ENCODE peak calls at places on chromosomes 11 and 22, in seven cellular contexts. One of them, this sample, is unnamed.

GRCh38 chr11:19666951-19667350 is 45.7 kb upstream of the NAV2 start:
- DNase-seq in neuronal stem cell: no peak
- DNase-seq in IMR-90: no peak
- DNase-seq in H9: no peak
- DNase-seq in mesenchymal stem cell: no peak
- DNase-seq in H1: no peak
- DNase-seq in trophoblast cell: no peak
- DNase-seq in this sample: no peak

GRCh38 chr11:62108017-62108750 is 15.6 kb upstream of the INCENP start:
- DNase-seq in neuronal stem cell: peak; percentile 61
- DNase-seq in IMR-90: peak; percentile 74
- DNase-seq in H9: peak; percentile 53
- DNase-seq in mesenchymal stem cell: peak; percentile 71
- DNase-seq in H1: peak; percentile 19
- DNase-seq in trophoblast cell: peak; percentile 85
- DNase-seq in this sample: peak; percentile 75

GRCh38 chr11:86274503-86274902 is 27.5 kb upstream of the HIKESHI start:
- DNase-seq in neuronal stem cell: no peak
- DNase-seq in IMR-90: no peak
- DNase-seq in H9: peak; percentile 67
- DNase-seq in mesenchymal stem cell: no peak
- DNase-seq in H1: no peak
- DNase-seq in trophoblast cell: no peak
- DNase-seq in this sample: peak; percentile 80

GRCh38 chr22:50717709-50718351 is 20.2 kb upstream of the ACR start:
- DNase-seq in neuronal stem cell: no peak
- DNase-seq in IMR-90: no peak
- DNase-seq in H9: no peak
- DNase-seq in mesenchymal stem cell: no peak
- DNase-seq in H1: no peak
- DNase-seq in trophoblast cell: no peak
- DNase-seq in this sample: no peak

GRCh38 chr11:112281776-112282175 is 21.1 kb upstream of the PLET1 start:
- DNase-seq in neuronal stem cell: no peak
- DNase-seq in IMR-90: no peak
- DNase-seq in H9: no peak
- DNase-seq in mesenchymal stem cell: no peak
- DNase-seq in H1: no peak
- DNase-seq in trophoblast cell: no peak
- DNase-seq in this sample: no peak

GRCh38 chr22:29073618-29074275 is 912 bp downstream of the KREMEN1 start:
- DNase-seq in neuronal stem cell: no peak
- DNase-seq in IMR-90: no peak
- DNase-seq in H9: peak; percentile 70
- DNase-seq in mesenchymal stem cell: peak; percentile 50
- DNase-seq in H1: no peak
- DNase-seq in trophoblast cell: peak; percentile 75
- DNase-seq in this sample: peak; percentile 68

GRCh38 chr11:3916962-3917361 is 61.5 kb downstream of the STIM1 start:
- DNase-seq in neuronal stem cell: no peak
- DNase-seq in IMR-90: no peak
- DNase-seq in H9: no peak
- DNase-seq in mesenchymal stem cell: no peak
- DNase-seq in H1: no peak
- DNase-seq in trophoblast cell: no peak
- DNase-seq in this sample: no peak

GRCh38 chr11:107598225-107599139 is 7.5 kb downstream of the ELMOD1 start:
- DNase-seq in neuronal stem cell: no peak
- DNase-seq in IMR-90: no peak
- DNase-seq in H9: peak; percentile 77
- DNase-seq in mesenchymal stem cell: peak; percentile 24
- DNase-seq in H1: no peak
- DNase-seq in trophoblast cell: peak; percentile 41
- DNase-seq in this sample: peak; percentile 49

GRCh38 chr11:66327171-66328035 is 8.8 kb downstream of the RIN1 start:
- DNase-seq in neuronal stem cell: no peak
- DNase-seq in IMR-90: peak; percentile 64
- DNase-seq in H9: no peak
- DNase-seq in mesenchymal stem cell: peak; percentile 84
- DNase-seq in H1: no peak
- DNase-seq in trophoblast cell: no peak
- DNase-seq in this sample: peak; percentile 67

GRCh38 chr11:36594316-36594989 is at the start of gene IFTAP:
- DNase-seq in neuronal stem cell: peak; percentile 84
- DNase-seq in IMR-90: peak; percentile 92
- DNase-seq in H9: peak; percentile 82
- DNase-seq in mesenchymal stem cell: peak; percentile 91
- DNase-seq in H1: peak; percentile 56
- DNase-seq in trophoblast cell: peak; percentile 90
- DNase-seq in this sample: peak; percentile 98

GRCh38 chr11:69273571-69273970 is 20.4 kb upstream of the MYEOV start:
- DNase-seq in neuronal stem cell: no peak
- DNase-seq in IMR-90: no peak
- DNase-seq in H9: no peak
- DNase-seq in mesenchymal stem cell: no peak
- DNase-seq in H1: no peak
- DNase-seq in trophoblast cell: no peak
- DNase-seq in this sample: no peak
- H2BK120ac ChIP-seq in neuronal stem cell: no peak overlapping the region
- H2BK120ac ChIP-seq in IMR-90: no peak overlapping the region
- H2BK120ac ChIP-seq in H9: no peak overlapping the region
- H2BK120ac ChIP-seq in mesenchymal stem cell: no peak overlapping the region
- H2BK120ac ChIP-seq in H1: no peak overlapping the region
- H2BK120ac ChIP-seq in trophoblast cell: no peak overlapping the region
- H2BK120ac ChIP-seq in this sample: no peak overlapping the region

GRCh38 chr22:20792221-20792965 is 18.5 kb downstream of the SERPIND1 start:
- DNase-seq in neuronal stem cell: no peak
- DNase-seq in IMR-90: no peak
- DNase-seq in H9: no peak
- DNase-seq in mesenchymal stem cell: no peak
- DNase-seq in H1: no peak
- DNase-seq in trophoblast cell: no peak
- DNase-seq in this sample: no peak
- H3K23ac ChIP-seq in neuronal stem cell: peak overlapping the region; percentile 67
- H3K23ac ChIP-seq in IMR-90: no peak overlapping the region
- H3K23ac ChIP-seq in H9: no peak overlapping the region
- H3K23ac ChIP-seq in mesenchymal stem cell: no peak overlapping the region
- H3K23ac ChIP-seq in H1: no peak overlapping the region
- H3K23ac ChIP-seq in trophoblast cell: peak overlapping the region; percentile 11
- H3K23ac ChIP-seq in this sample: no peak overlapping the region

DNA sequence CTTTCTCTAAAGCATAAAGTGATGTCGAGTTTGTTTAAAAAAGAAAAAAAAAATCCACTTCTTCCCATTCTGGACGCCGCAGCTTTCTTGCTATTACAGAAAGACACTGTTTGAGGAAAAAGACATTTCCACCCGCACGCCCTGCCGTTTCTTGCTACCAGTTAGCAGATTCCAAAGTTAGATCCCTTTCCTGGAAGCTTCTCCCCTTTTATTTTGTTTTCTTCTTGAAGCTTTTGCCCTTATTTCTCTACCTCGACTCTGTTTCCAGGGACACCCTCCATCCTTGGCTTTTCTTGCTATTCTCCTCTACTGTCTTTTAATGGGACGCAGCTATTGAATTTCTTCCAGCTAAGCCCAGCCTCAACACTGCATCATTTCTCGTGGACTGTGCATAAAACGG is 1.5 kb downstream of the GRIA4 start:
- DNase-seq in neuronal stem cell: no peak
- DNase-seq in IMR-90: no peak
- DNase-seq in H9: no peak
- DNase-seq in mesenchymal stem cell: peak; percentile 16
- DNase-seq in H1: no peak
- DNase-seq in trophoblast cell: no peak
- DNase-seq in this sample: peak; percentile 4
- H3K4me2 ChIP-seq in neuronal stem cell: peak overlapping the region; percentile 34
- H3K4me2 ChIP-seq in IMR-90: peak overlapping the region; percentile 98
- H3K4me2 ChIP-seq in H9: peak overlapping the region; percentile 81
- H3K4me2 ChIP-seq in mesenchymal stem cell: peak overlapping the region; percentile 100
- H3K4me2 ChIP-seq in H1: peak overlapping the region; percentile 95
- H3K4me2 ChIP-seq in trophoblast cell: no peak overlapping the region
- H3K4me2 ChIP-seq in this sample: peak overlapping the region; percentile 38

DNA sequence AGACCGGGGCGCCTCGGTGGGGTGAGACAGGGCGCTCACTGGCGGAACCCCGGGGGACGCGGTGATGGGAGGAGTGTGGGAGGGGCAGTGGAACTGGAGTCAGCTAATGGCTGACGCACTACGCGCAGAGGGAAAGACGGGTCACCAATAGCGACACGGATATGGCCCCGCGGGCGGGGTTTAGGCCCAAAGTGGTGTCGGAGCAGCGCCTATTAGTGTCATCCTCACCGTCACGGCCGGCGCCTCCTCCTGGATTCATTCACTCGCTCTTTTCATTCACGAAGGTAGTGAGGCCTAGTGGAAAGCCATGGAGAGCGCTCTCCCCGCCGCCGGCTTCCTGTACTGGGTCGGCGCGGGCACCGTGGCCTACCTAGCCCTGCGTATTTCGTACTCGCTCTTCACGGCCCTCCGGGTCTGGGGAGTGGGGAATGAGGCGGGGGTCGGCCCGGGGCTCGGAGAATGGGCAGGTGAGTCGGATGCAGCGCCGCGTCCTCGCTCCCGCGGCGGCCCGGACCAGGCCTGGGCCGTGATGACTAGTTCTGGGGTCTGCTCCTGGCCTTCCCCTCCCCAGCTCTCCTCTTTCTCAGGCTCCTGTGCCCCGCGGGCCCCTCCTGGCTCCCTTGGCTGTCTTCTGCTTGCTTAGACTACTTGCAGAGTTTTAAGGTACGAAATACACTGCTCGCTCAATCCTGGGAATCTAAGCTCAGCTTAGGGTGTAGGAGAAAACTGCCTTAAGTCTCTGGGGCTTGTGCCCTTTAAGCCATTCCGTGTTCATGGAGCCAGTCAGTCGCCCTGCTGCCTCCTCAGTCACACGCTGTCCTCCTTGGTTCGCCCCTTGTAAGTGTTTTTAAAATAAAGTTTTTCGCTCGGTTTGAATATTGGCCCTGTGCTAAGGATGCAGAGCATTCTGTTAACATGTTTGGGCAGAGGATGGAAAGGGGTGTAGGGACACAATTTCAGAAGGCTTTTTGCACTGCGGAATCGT is at the start of gene HSD17B12:
- DNase-seq in neuronal stem cell: peak; percentile 95
- DNase-seq in IMR-90: peak; percentile 99
- DNase-seq in H9: peak; percentile 100
- DNase-seq in mesenchymal stem cell: peak; percentile 100
- DNase-seq in H1: no peak
- DNase-seq in trophoblast cell: peak; percentile 98
- DNase-seq in this sample: peak; percentile 100
- H2BK120ac ChIP-seq in neuronal stem cell: no peak within 1 kb of the TSS
- H2BK120ac ChIP-seq in IMR-90: peak within 1 kb of the TSS; percentile 53
- H2BK120ac ChIP-seq in H9: no peak within 1 kb of the TSS
- H2BK120ac ChIP-seq in mesenchymal stem cell: no peak within 1 kb of the TSS
- H2BK120ac ChIP-seq in H1: no peak within 1 kb of the TSS
- H2BK120ac ChIP-seq in trophoblast cell: peak within 1 kb of the TSS; percentile 58
- H2BK120ac ChIP-seq in this sample: no peak within 1 kb of the TSS

GRCh38 chr11:117058761-117059233 is 39.4 kb downstream of the SIK3 start:
- DNase-seq in neuronal stem cell: peak; percentile 27
- DNase-seq in IMR-90: peak; percentile 68
- DNase-seq in H9: no peak
- DNase-seq in mesenchymal stem cell: peak; percentile 56
- DNase-seq in H1: no peak
- DNase-seq in trophoblast cell: peak; percentile 63
- DNase-seq in this sample: peak; percentile 76
- H3K23ac ChIP-seq in neuronal stem cell: no peak overlapping the region
- H3K23ac ChIP-seq in IMR-90: no peak overlapping the region
- H3K23ac ChIP-seq in H9: no peak overlapping the region
- H3K23ac ChIP-seq in mesenchymal stem cell: no peak overlapping the region
- H3K23ac ChIP-seq in H1: no peak overlapping the region
- H3K23ac ChIP-seq in trophoblast cell: no peak overlapping the region
- H3K23ac ChIP-seq in this sample: no peak overlapping the region

GRCh38 chr11:122170815-122171475 is 54.9 kb upstream of the BLID start:
- DNase-seq in neuronal stem cell: no peak
- DNase-seq in IMR-90: peak; percentile 94
- DNase-seq in H9: no peak
- DNase-seq in mesenchymal stem cell: peak; percentile 88
- DNase-seq in H1: no peak
- DNase-seq in trophoblast cell: no peak
- DNase-seq in this sample: no peak

GRCh38 chr11:122175316-122175715 is 59.3 kb upstream of the BLID start:
- DNase-seq in neuronal stem cell: no peak
- DNase-seq in IMR-90: no peak
- DNase-seq in H9: no peak
- DNase-seq in mesenchymal stem cell: no peak
- DNase-seq in H1: no peak
- DNase-seq in trophoblast cell: no peak
- DNase-seq in this sample: no peak

GRCh38 chr11:122173074-122173450 is 57.0 kb upstream of the BLID start:
- DNase-seq in neuronal stem cell: no peak
- DNase-seq in IMR-90: no peak
- DNase-seq in H9: no peak
- DNase-seq in mesenchymal stem cell: no peak
- DNase-seq in H1: no peak
- DNase-seq in trophoblast cell: no peak
- DNase-seq in this sample: no peak

GRCh38 chr11:122172352-122173073 is 56.5 kb upstream of the BLID start:
- DNase-seq in neuronal stem cell: no peak
- DNase-seq in IMR-90: peak; percentile 70
- DNase-seq in H9: no peak
- DNase-seq in mesenchymal stem cell: peak; percentile 76
- DNase-seq in H1: no peak
- DNase-seq in trophoblast cell: no peak
- DNase-seq in this sample: no peak

DNA sequence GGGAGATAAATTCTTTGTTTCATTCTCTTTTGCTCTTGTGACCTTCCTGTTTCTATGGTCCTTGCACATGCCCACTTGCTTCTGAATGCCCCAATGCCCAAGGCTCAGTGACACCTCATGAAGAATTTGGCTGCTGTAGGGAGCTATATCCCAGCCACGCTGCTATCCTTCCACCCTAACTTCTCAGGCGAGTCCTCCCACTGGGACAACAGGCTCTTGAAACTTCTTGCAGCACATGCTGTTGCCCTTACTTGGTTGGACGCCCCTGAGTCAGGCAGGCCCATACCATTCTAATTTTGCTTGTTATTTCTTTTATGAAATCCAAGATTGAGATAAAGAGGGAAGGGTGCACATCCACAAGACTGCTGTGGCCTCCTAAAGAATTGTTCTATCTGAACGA is 57.6 kb upstream of the BLID start:
- DNase-seq in neuronal stem cell: no peak
- DNase-seq in IMR-90: no peak
- DNase-seq in H9: no peak
- DNase-seq in mesenchymal stem cell: no peak
- DNase-seq in H1: no peak
- DNase-seq in trophoblast cell: no peak
- DNase-seq in this sample: no peak
- H3K4me2 ChIP-seq in neuronal stem cell: no peak overlapping the region
- H3K4me2 ChIP-seq in IMR-90: peak overlapping the region; percentile 37
- H3K4me2 ChIP-seq in H9: no peak overlapping the region
- H3K4me2 ChIP-seq in mesenchymal stem cell: no peak overlapping the region
- H3K4me2 ChIP-seq in H1: no peak overlapping the region
- H3K4me2 ChIP-seq in trophoblast cell: no peak overlapping the region
- H3K4me2 ChIP-seq in this sample: no peak overlapping the region

This sample was measured in mesendoderm.